ENCODE peak calls at places on chromosomes 12 and 14, in eight cellular contexts. S is Panc1; V is CD8-positive, alpha-beta T cell; P is pancreas; Z is neural crest cell; Y is endothelial cell; B is breast epithelium; K is lower lobe of right lung. G is an unnamed sample.

GRCh38 chr14:105322791-105323556 is 8.4 kb downstream of the PACS2 start:
- DNase-seq in S (no peak), V (no peak), P (no peak), Z (no peak), Y (no peak), B (no peak), K (no peak), G (no peak)

GRCh38 chr12:109968032-109968420 is 28.1 kb downstream of the GIT2 start:
- DNase-seq in S (no peak), V (no peak), P (no peak), Z (no peak), Y (no peak), B (no peak), K (no peak), G (no peak)

GRCh38 chr12:71840226-71840847 is 778 bp downstream of the TBC1D15 start:
- DNase-seq in S (peak), V (no peak), P (peak), Z (no peak), Y (peak), B (no peak), K (no peak), G (no peak)

GRCh38 chr12:42161529-42161928 is 16.9 kb upstream of the GXYLT1 start:
- DNase-seq in S (no peak), V (no peak), P (no peak), Z (no peak), Y (no peak), B (no peak), K (no peak), G (no peak)

GRCh38 chr14:31395572-31396205 is 24.7 kb downstream of the HEATR5A start:
- DNase-seq in S (no peak), V (no peak), P (no peak), Z (no peak), Y (no peak), B (no peak), K (no peak), G (no peak)

GRCh38 chr14:92341791-92342190 is 18.8 kb downstream of the SLC24A4 start:
- DNase-seq in S (no peak), V (no peak), P (no peak), Z (no peak), Y (no peak), B (no peak), K (no peak), G (no peak)

GRCh38 chr12:52613363-52614030 is 4.9 kb downstream of the KRT73 start:
- DNase-seq in S (no peak), V (peak), P (no peak), Z (no peak), Y (no peak), B (no peak), K (no peak), G (no peak)

GRCh38 chr14:91387135-91387849 is 30.3 kb downstream of the CCDC88C start:
- DNase-seq in S (no peak), V (no peak), P (no peak), Z (no peak), Y (no peak), B (no peak), K (peak), G (no peak)

GRCh38 chr12:108696111-108696995 is 35.0 kb downstream of the CORO1C start:
- DNase-seq in S (no peak), V (peak), P (no peak), Z (no peak), Y (no peak), B (no peak), K (no peak), G (no peak)

GRCh38 chr12:106865685-106866084 is 90.0 kb upstream of the TMEM263 start:
- DNase-seq in S (no peak), V (no peak), P (no peak), Z (no peak), Y (no peak), B (no peak), K (no peak), G (no peak)

GRCh38 chr12:40970320-40970907 is 217.7 kb upstream of the PDZRN4 start:
- DNase-seq in S (no peak), V (no peak), P (no peak), Z (no peak), Y (no peak), B (no peak), K (no peak), G (no peak)

GRCh38 chr14:37600880-37601741 is 5.7 kb downstream of the TTC6 start:
- DNase-seq in S (no peak), V (no peak), P (no peak), Z (no peak), Y (no peak), B (no peak), K (no peak), G (no peak)

GRCh38 chr12:117101953-117102833 is 3.0 kb upstream of the TESC start:
- DNase-seq in S (no peak), V (no peak), P (no peak), Z (no peak), Y (no peak), B (peak), K (no peak), G (no peak)

GRCh38 chr12:59173696-59174095 is 253.4 kb upstream of the LRIG3 start:
- DNase-seq in S (no peak), V (no peak), P (no peak), Z (no peak), Y (no peak), B (no peak), K (no peak), G (no peak)

GRCh38 chr12:39824505-39825198 is 205.0 kb upstream of the ABCD2 start:
- DNase-seq in S (no peak), V (no peak), P (no peak), Z (no peak), Y (no peak), B (no peak), K (no peak), G (no peak)

GRCh38 chr14:73786632-73786941 is 65.0 kb upstream of the PTGR2 start:
- DNase-seq in S (no peak), V (no peak), P (no peak), Z (peak), Y (peak), B (no peak), K (peak), G (peak)

GRCh38 chr14:102415671-102416070 is 52.9 kb downstream of the TECPR2 start:
- DNase-seq in S (no peak), V (no peak), P (no peak), Z (no peak), Y (no peak), B (no peak), K (no peak), G (no peak)

GRCh38 chr14:100902792-100903191 is 730 bp downstream of the RTL1 start:
- DNase-seq in S (no peak), V (no peak), P (no peak), Z (no peak), Y (no peak), B (peak), K (no peak), G (no peak)

GRCh38 chr12:49219417-49220026 is 30.6 kb upstream of the TUBA1A start:
- DNase-seq in S (no peak), V (no peak), P (no peak), Z (no peak), Y (no peak), B (no peak), K (no peak), G (no peak)

GRCh38 chr12:75978677-75979076 is 52.9 kb downstream of the PHLDA1 start:
- DNase-seq in S (no peak), V (no peak), P (no peak), Z (no peak), Y (no peak), B (no peak), K (no peak), G (no peak)

GRCh38 chr14:39102265-39102968 is 618 bp downstream of the SEC23A start:
- DNase-seq in S (no peak), V (no peak), P (peak), Z (no peak), Y (no peak), B (no peak), K (no peak), G (no peak)

GRCh38 chr14:70821916-70822705 is 12.8 kb upstream of the MAP3K9 start:
- DNase-seq in S (no peak), V (peak), P (peak), Z (peak), Y (peak), B (no peak), K (peak), G (peak)

GRCh38 chr12:51405801-51406207 is 14.6 kb upstream of the GALNT6 start:
- DNase-seq in S (no peak), V (no peak), P (no peak), Z (no peak), Y (no peak), B (no peak), K (no peak), G (no peak)

GRCh38 chr12:45658066-45658465 is 71.4 kb upstream of the ARID2 start:
- DNase-seq in S (no peak), V (no peak), P (no peak), Z (no peak), Y (no peak), B (no peak), K (no peak), G (no peak)

GRCh38 chr12:45651029-45651428 is 78.5 kb upstream of the ARID2 start:
- DNase-seq in S (no peak), V (no peak), P (no peak), Z (no peak), Y (no peak), B (no peak), K (no peak), G (no peak)

GRCh38 chr12:45655753-45656152 is 73.8 kb upstream of the ARID2 start:
- DNase-seq in S (no peak), V (no peak), P (no peak), Z (no peak), Y (no peak), B (no peak), K (no peak), G (no peak)

GRCh38 chr12:45654002-45654401 is 75.5 kb upstream of the ARID2 start:
- DNase-seq in S (no peak), V (no peak), P (no peak), Z (no peak), Y (no peak), B (no peak), K (no peak), G (no peak)

GRCh38 chr12:45655186-45655585 is 74.3 kb upstream of the ARID2 start:
- DNase-seq in S (no peak), V (peak), P (no peak), Z (no peak), Y (no peak), B (no peak), K (no peak), G (peak)
- TF ChIP-seq CTCF in S (no peak), V (peak), P (no peak), Z (no peak), Y (no peak), B (no peak), K (peak), G (no peak)

GRCh38 chr12:69585189-69586062 is at the start of gene CCT2:
- DNase-seq in S (peak), V (peak), P (peak), Z (peak), Y (peak), B (peak), K (peak), G (peak)
- TF ChIP-seq CTCF in S (peak), V (peak), P (no peak), Z (peak), Y (peak), B (no peak), K (peak), G (peak)

GRCh38 chr14:76954791-76955190 is 73.7 kb downstream of the IRF2BPL start:
- DNase-seq in S (no peak), V (no peak), P (no peak), Z (no peak), Y (no peak), B (no peak), K (no peak), G (no peak)
- TF ChIP-seq CTCF in S (no peak), V (no peak), P (no peak), Z (no peak), Y (no peak), B (no peak), K (no peak), G (no peak)

GRCh38 chr12:111445311-111446043 is 39.8 kb downstream of the SH2B3 start:
- DNase-seq in S (no peak), V (no peak), P (no peak), Z (no peak), Y (no peak), B (no peak), K (no peak), G (no peak)
- TF ChIP-seq CTCF in S (no peak), V (no peak), P (no peak), Z (no peak), Y (no peak), B (no peak), K (no peak), G (no peak)

GRCh38 chr14:23344481-23344880 is 8.2 kb downstream of the SLC22A17 start:
- DNase-seq in S (no peak), V (no peak), P (no peak), Z (no peak), Y (no peak), B (no peak), K (no peak), G (no peak)

GRCh38 chr14:23346693-23347405 is 5.8 kb downstream of the SLC22A17 start:
- DNase-seq in S (no peak), V (no peak), P (no peak), Z (no peak), Y (no peak), B (no peak), K (no peak), G (no peak)

GRCh38 chr14:23348297-23348655 is 4.4 kb downstream of the SLC22A17 start:
- DNase-seq in S (no peak), V (no peak), P (no peak), Z (no peak), Y (no peak), B (no peak), K (no peak), G (no peak)

GRCh38 chr14:23347406-23348296 is 5.0 kb downstream of the SLC22A17 start:
- DNase-seq in S (no peak), V (no peak), P (no peak), Z (no peak), Y (no peak), B (no peak), K (no peak), G (no peak)

DNA sequence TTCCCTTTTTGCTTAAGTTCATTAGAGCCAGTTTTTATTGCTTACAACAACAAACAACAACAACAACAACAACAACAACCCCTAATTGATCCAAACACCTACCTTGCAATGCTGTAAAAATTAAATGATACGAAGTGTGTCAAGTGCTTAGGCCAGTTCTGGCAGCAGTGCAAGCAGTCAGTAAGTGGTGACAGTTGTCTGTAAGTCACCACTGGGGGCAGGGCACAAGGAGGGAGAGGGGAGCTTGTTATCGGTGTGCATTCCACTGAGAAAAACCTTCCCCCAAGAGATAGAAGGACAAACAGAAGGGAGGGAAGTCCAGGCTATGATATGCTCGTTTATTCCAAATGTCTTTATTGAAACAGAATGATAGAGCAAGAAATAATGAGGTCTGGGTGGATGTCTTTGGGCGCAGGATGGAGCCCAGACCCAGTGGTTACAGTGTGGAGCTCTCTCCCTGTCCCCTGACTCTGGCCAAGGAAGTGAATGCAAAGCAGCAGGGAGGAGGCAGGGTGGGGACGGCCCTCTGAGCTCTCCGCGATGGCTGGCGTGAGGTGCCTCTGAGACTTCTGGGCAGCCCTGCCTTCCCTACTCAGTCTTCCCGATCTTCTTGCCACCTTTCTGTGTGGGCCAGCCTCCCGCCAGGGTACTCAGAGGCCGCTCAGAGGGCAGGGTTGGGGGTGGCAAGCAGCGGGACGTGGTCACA is 6.5 kb downstream of the SLC22A17 start:
- DNase-seq in S (no peak), V (no peak), P (no peak), Z (no peak), Y (no peak), B (no peak), K (no peak), G (no peak)
- TF ChIP-seq CTCF in S (no peak), V (no peak), P (no peak), Z (peak), Y (no peak), B (no peak), K (no peak), G (no peak)